ENCODE peak calls at places on chromosomes 3 and 15, in eight cellular contexts. R is PC-3, E is GM23248, Q is endothelial cell of umbilical vein, K is fibroblast of lung, T is Karpas-422, U is astrocyte, P is mammary epithelial cell. A is an unnamed sample.
A peak's percentile ranks its signal among the peaks of the same experiment; 100 is the strongest.

GRCh38 chr15:90271459-90272166 is 6.1 kb downstream of the NGRN start:
- DNase-seq in R (no peak), E (no peak), Q (no peak), K (no peak), T (no peak), U (no peak), P (no peak), A (no peak)

GRCh38 chr15:34652726-34653033 is 69.2 kb upstream of the GOLGA8B start:
- DNase-seq in R (no peak), E (no peak), Q (peak; percentile 25), K (no peak), T (no peak), U (no peak), P (no peak), A (no peak)

GRCh38 chr3:59469948-59470723 is 420.3 kb upstream of the CFAP20DC start:
- DNase-seq in R (peak; percentile 69), E (peak; percentile 60), Q (no peak), K (peak; percentile 82), T (no peak), U (peak; percentile 73), P (peak; percentile 81), A (no peak)

GRCh38 chr3:67648701-67649100 is 5.7 kb downstream of the SUCLG2 start:
- DNase-seq in R (no peak), E (peak; percentile 10), Q (no peak), K (peak; percentile 81), T (no peak), U (peak; percentile 78), P (no peak), A (no peak)

GRCh38 chr3:87924485-87924884 is 134.3 kb downstream of the CGGBP1 start:
- DNase-seq in R (no peak), E (peak; percentile 1), Q (no peak), K (no peak), T (no peak), U (no peak), P (no peak), A (no peak)

GRCh38 chr3:112761062-112761638 is 85.5 kb downstream of the CD200R1L start:
- DNase-seq in R (no peak), E (peak; percentile 72), Q (peak; percentile 79), K (peak; percentile 78), T (no peak), U (peak; percentile 72), P (no peak), A (no peak)

GRCh38 chr3:194308635-194309213 is 42.4 kb downstream of the CPN2 start:
- DNase-seq in R (no peak), E (no peak), Q (peak; percentile 48), K (no peak), T (no peak), U (no peak), P (peak; percentile 58), A (no peak)

GRCh38 chr15:101296418-101297405 is 1.7 kb upstream of the SNRPA1 start:
- DNase-seq in R (peak; percentile 70), E (peak; percentile 79), Q (no peak), K (no peak), T (no peak), U (no peak), P (peak; percentile 55), A (no peak)

GRCh38 chr3:14183015-14183577 is 4.5 kb downstream of the LSM3 start:
- DNase-seq in R (no peak), E (no peak), Q (no peak), K (no peak), T (no peak), U (no peak), P (no peak), A (no peak)

GRCh38 chr3:21718161-21718765 is 32.7 kb downstream of the ZNF385D start:
- DNase-seq in R (peak; percentile 97), E (peak; percentile 98), Q (no peak), K (peak; percentile 100), T (no peak), U (peak; percentile 100), P (peak; percentile 95), A (no peak)

GRCh38 chr15:41104234-41104633 is 11.8 kb downstream of the INO80 start:
- DNase-seq in R (peak; percentile 78), E (peak; percentile 84), Q (peak; percentile 70), K (peak; percentile 80), T (no peak), U (peak; percentile 74), P (peak; percentile 40), A (no peak)

GRCh38 chr3:38730281-38730680 is 80.8 kb upstream of the SCN5A start:
- DNase-seq in R (peak; percentile 48), E (peak; percentile 63), Q (peak; percentile 63), K (peak; percentile 43), T (no peak), U (peak; percentile 34), P (peak; percentile 13), A (no peak)

DNA sequence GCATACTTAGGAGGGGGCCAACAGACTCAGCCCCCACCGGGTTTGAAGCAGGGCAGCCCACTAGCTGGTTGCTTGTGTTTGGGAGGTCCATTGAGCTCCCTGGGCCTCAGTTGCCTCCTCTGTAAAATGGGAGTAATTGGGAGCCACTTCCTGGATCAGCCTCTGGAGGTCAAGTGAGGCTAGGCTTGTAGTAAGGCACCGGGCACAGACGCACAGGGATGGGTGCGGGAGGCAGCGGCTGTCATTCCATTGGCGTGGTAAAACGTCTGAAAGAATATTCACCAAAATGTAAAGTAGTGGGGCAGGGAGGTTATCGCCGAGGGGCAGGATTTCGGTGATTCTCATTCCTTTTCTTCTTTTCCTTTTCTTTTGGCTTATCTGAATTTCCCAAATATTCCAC is 64.6 kb downstream of the TLE3 start:
- DNase-seq in R (no peak), E (no peak), Q (no peak), K (no peak), T (no peak), U (no peak), P (no peak), A (no peak)
- H3K9ac ChIP-seq in R (no peak overlapping the region), E (peak overlapping the region; percentile 58), Q (no peak overlapping the region), K (no peak overlapping the region), T (no peak overlapping the region), U (no peak overlapping the region), P (no peak overlapping the region), A (no peak overlapping the region)

GRCh38 chr3:72520205-72520604 is 328.0 kb downstream of the SHQ1 start:
- DNase-seq in R (no peak), E (no peak), Q (no peak), K (no peak), T (no peak), U (no peak), P (no peak), A (no peak)

GRCh38 chr3:72517325-72517724 is 330.9 kb downstream of the SHQ1 start:
- DNase-seq in R (no peak), E (no peak), Q (no peak), K (no peak), T (no peak), U (no peak), P (no peak), A (no peak)

GRCh38 chr3:72516361-72516760 is 331.9 kb downstream of the SHQ1 start:
- DNase-seq in R (peak; percentile 28), E (no peak), Q (no peak), K (no peak), T (no peak), U (no peak), P (no peak), A (no peak)

GRCh38 chr3:72515915-72516314 is 332.3 kb downstream of the SHQ1 start:
- DNase-seq in R (no peak), E (peak; percentile 14), Q (no peak), K (no peak), T (no peak), U (no peak), P (no peak), A (no peak)

DNA sequence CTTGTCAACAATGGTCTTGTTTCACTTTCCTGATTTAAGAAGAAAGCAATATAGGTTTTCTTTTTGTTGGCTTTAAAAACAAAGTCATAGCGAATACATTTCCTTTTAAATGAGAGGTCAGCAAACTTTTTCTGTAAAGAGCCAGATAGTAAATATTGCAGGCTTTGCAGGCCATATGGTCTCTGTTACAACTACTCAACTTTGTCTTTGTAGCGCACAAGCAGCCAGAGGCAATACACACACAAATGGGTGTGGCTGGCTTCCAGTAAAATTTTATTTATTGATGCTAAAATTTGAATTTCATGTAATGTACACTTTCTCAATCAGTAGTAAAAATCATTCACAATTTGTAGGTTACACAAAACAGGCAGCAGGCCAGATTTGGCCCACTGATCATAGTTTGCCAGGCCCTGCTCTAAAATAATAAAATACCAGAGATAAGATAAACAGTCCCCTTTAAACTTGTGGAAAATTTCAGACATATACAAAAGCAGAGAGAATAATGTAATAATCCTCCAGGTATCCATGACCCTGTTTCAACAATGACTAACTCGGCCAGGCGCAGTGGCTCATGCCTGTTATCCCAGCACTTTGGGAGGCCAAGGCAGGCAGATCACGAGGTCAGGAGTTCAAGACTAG is 330.3 kb downstream of the SHQ1 start:
- DNase-seq in R (peak; percentile 48), E (no peak), Q (no peak), K (peak; percentile 50), T (no peak), U (peak; percentile 40), P (no peak), A (no peak)
- H3K4me1 ChIP-seq in R (peaks cover 42% of the 10 kb centered on the region), E (peaks cover 4% of the 10 kb centered on the region), Q (no peaks in the 10 kb centered on the region), K (no peaks in the 10 kb centered on the region), T (peaks cover 5% of the 10 kb centered on the region), U (peaks cover 15% of the 10 kb centered on the region), P (peaks cover 12% of the 10 kb centered on the region), A (peaks cover 5% of the 10 kb centered on the region)

GRCh38 chr3:111734652-111735051 is 124.4 kb upstream of the PHLDB2 start:
- DNase-seq in R (no peak), E (no peak), Q (no peak), K (no peak), T (no peak), U (no peak), P (no peak), A (no peak)
- H3K9ac ChIP-seq in R (no peak overlapping the region), E (no peak overlapping the region), Q (no peak overlapping the region), K (no peak overlapping the region), T (no peak overlapping the region), U (peak overlapping the region; percentile 63), P (peak overlapping the region; percentile 23), A (no peak overlapping the region)

DNA sequence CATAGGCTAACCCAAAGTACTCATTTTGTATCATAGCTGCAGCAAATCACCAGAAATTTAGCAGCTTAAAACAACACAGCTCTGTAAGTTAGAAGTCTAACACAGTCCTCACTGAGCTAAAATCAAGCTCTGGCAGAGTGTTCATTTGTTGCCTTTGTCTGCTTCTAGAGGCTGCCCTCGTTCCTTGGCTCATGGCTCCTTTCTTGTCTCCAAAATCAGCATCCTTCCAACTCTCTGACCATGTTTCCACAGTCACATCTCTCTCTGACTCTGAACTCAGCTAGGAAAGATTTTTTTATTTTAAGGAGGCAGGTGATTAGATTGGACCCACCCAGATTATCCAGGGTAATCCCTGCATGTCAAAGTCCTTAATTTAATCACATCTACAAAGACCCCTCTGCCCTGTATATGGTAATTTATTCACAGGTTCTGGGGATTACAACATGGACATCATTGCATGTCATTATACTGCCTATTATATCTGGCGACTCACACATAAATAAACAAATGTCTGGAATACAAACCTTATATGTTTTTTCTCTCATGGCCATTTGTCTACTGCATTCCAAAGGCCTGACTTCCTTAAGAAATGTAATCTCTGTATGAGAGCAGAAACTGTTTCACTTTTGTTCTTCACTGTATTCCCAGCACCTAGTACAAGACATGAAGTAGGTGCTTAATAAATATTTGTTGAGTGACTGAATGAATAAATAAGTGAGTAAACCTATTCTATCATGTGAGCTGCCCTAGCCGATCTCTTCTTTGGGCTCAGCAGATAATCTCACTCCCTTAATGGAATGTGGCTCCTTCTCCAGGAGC is 15.1 kb upstream of the UACA start:
- DNase-seq in R (peak; percentile 91), E (peak; percentile 84), Q (peak; percentile 45), K (peak; percentile 91), T (no peak), U (peak; percentile 90), P (peak; percentile 59), A (no peak)
- H3K4me1 ChIP-seq in R (peaks cover 69% of the 10 kb centered on the region), E (peaks cover 49% of the 10 kb centered on the region), Q (peaks cover 36% of the 10 kb centered on the region), K (peaks cover 10% of the 10 kb centered on the region), T (no peaks in the 10 kb centered on the region), U (peaks cover 36% of the 10 kb centered on the region), P (peaks cover 43% of the 10 kb centered on the region), A (no peaks in the 10 kb centered on the region)

A was measured in NT2/D1.